ENCODE peak calls at places on chromosomes 16 and 17, in nine cellular contexts. One of them, this sample, is unnamed.

GRCh38 chr16:73060216-73060615 is 12.3 kb upstream of the ZFHX3 start:
- DNase-seq in NCI-H2107: no peak
- DNase-seq in MCF 10A: no peak
- DNase-seq in LHCN-M2: no peak
- DNase-seq in WERI-Rb-1: no peak
- DNase-seq in AG09309: no peak
- DNase-seq in hippocampal formation: no peak
- DNase-seq in adrenal gland: no peak
- DNase-seq in SJCRH30: no peak
- DNase-seq in this sample: no peak

GRCh38 chr17:41973457-41973856 is 6.9 kb downstream of the CNP start:
- DNase-seq in NCI-H2107: no peak
- DNase-seq in MCF 10A: no peak
- DNase-seq in LHCN-M2: no peak
- DNase-seq in WERI-Rb-1: no peak
- DNase-seq in AG09309: no peak
- DNase-seq in hippocampal formation: no peak
- DNase-seq in adrenal gland: peak
- DNase-seq in SJCRH30: no peak
- DNase-seq in this sample: no peak

GRCh38 chr17:8150194-8151119 is 1.7 kb downstream of the PER1 start:
- DNase-seq in NCI-H2107: no peak
- DNase-seq in MCF 10A: no peak
- DNase-seq in LHCN-M2: peak
- DNase-seq in WERI-Rb-1: no peak
- DNase-seq in AG09309: no peak
- DNase-seq in hippocampal formation: no peak
- DNase-seq in adrenal gland: no peak
- DNase-seq in SJCRH30: peak
- DNase-seq in this sample: no peak

GRCh38 chr17:73304971-73305786 is 6.6 kb downstream of the CDC42EP4 start:
- DNase-seq in NCI-H2107: peak
- DNase-seq in MCF 10A: peak
- DNase-seq in LHCN-M2: peak
- DNase-seq in WERI-Rb-1: peak
- DNase-seq in AG09309: no peak
- DNase-seq in hippocampal formation: no peak
- DNase-seq in adrenal gland: peak
- DNase-seq in SJCRH30: peak
- DNase-seq in this sample: no peak

GRCh38 chr16:56190903-56191806 is at the start of gene GNAO1:
- DNase-seq in NCI-H2107: peak
- DNase-seq in MCF 10A: peak
- DNase-seq in LHCN-M2: no peak
- DNase-seq in WERI-Rb-1: peak
- DNase-seq in AG09309: no peak
- DNase-seq in hippocampal formation: peak
- DNase-seq in adrenal gland: peak
- DNase-seq in SJCRH30: peak
- DNase-seq in this sample: no peak

GRCh38 chr17:46977348-46977747 is 1.7 kb downstream of the RPRML start:
- DNase-seq in NCI-H2107: no peak
- DNase-seq in MCF 10A: peak
- DNase-seq in LHCN-M2: peak
- DNase-seq in WERI-Rb-1: peak
- DNase-seq in AG09309: no peak
- DNase-seq in hippocampal formation: no peak
- DNase-seq in adrenal gland: no peak
- DNase-seq in SJCRH30: peak
- DNase-seq in this sample: no peak

GRCh38 chr17:65547253-65547670 is 14.2 kb downstream of the AXIN2 start:
- DNase-seq in NCI-H2107: no peak
- DNase-seq in MCF 10A: no peak
- DNase-seq in LHCN-M2: no peak
- DNase-seq in WERI-Rb-1: no peak
- DNase-seq in AG09309: no peak
- DNase-seq in hippocampal formation: no peak
- DNase-seq in adrenal gland: no peak
- DNase-seq in SJCRH30: no peak
- DNase-seq in this sample: no peak

GRCh38 chr17:55735784-55736405 is 13.2 kb upstream of the TMEM100 start:
- DNase-seq in NCI-H2107: no peak
- DNase-seq in MCF 10A: peak
- DNase-seq in LHCN-M2: peak
- DNase-seq in WERI-Rb-1: no peak
- DNase-seq in AG09309: no peak
- DNase-seq in hippocampal formation: no peak
- DNase-seq in adrenal gland: peak
- DNase-seq in SJCRH30: no peak
- DNase-seq in this sample: no peak